ENCODE peak calls at places on chromosomes 2 and 18, in seven cellular contexts. One of them, this sample, is unnamed. For H3K27me3, the result is how much of the 10 kb centered on the place peaks cover.

GRCh38 chr2:235358981-235359471 is 134.8 kb upstream of the AGAP1 start:
- DNase-seq in colonic mucosa: no peak
- DNase-seq in psoas muscle: no peak
- DNase-seq in tibial artery: no peak
- DNase-seq in bronchial epithelial cell: peak
- DNase-seq in PC-9: peak
- DNase-seq in fibroblast of lung: peak
- DNase-seq in this sample: peak

GRCh38 chr2:108145551-108145950 is 94.2 kb upstream of the SULT1C3 start:
- DNase-seq in colonic mucosa: no peak
- DNase-seq in psoas muscle: no peak
- DNase-seq in tibial artery: no peak
- DNase-seq in bronchial epithelial cell: peak
- DNase-seq in PC-9: no peak
- DNase-seq in fibroblast of lung: peak
- DNase-seq in this sample: peak

GRCh38 chr2:217291259-217291658 is 431.4 kb upstream of the TNP1 start:
- DNase-seq in colonic mucosa: no peak
- DNase-seq in psoas muscle: no peak
- DNase-seq in tibial artery: no peak
- DNase-seq in bronchial epithelial cell: no peak
- DNase-seq in PC-9: peak
- DNase-seq in fibroblast of lung: no peak
- DNase-seq in this sample: no peak

GRCh38 chr2:48728827-48729226 is 26.7 kb downstream of the LHCGR start:
- DNase-seq in colonic mucosa: no peak
- DNase-seq in psoas muscle: no peak
- DNase-seq in tibial artery: no peak
- DNase-seq in bronchial epithelial cell: no peak
- DNase-seq in PC-9: no peak
- DNase-seq in fibroblast of lung: no peak
- DNase-seq in this sample: no peak

GRCh38 chr2:95023222-95023597 is 2.3 kb upstream of the MAL start:
- DNase-seq in colonic mucosa: no peak
- DNase-seq in psoas muscle: no peak
- DNase-seq in tibial artery: no peak
- DNase-seq in bronchial epithelial cell: no peak
- DNase-seq in PC-9: peak
- DNase-seq in fibroblast of lung: no peak
- DNase-seq in this sample: no peak

GRCh38 chr2:102057502-102058292 is 65.9 kb downstream of the IL1R2 start:
- DNase-seq in colonic mucosa: no peak
- DNase-seq in psoas muscle: no peak
- DNase-seq in tibial artery: no peak
- DNase-seq in bronchial epithelial cell: no peak
- DNase-seq in PC-9: no peak
- DNase-seq in fibroblast of lung: peak
- DNase-seq in this sample: no peak

GRCh38 chr2:234952270-234953115 is 676 bp downstream of the SH3BP4 start:
- DNase-seq in colonic mucosa: no peak
- DNase-seq in psoas muscle: no peak
- DNase-seq in tibial artery: peak
- DNase-seq in bronchial epithelial cell: no peak
- DNase-seq in PC-9: peak
- DNase-seq in fibroblast of lung: no peak
- DNase-seq in this sample: no peak

GRCh38 chr2:163266772-163267171 is 428.2 kb upstream of the KCNH7 start:
- DNase-seq in colonic mucosa: no peak
- DNase-seq in psoas muscle: no peak
- DNase-seq in tibial artery: no peak
- DNase-seq in bronchial epithelial cell: peak
- DNase-seq in PC-9: peak
- DNase-seq in fibroblast of lung: peak
- DNase-seq in this sample: peak

GRCh38 chr2:27051902-27052645 is 606 bp downstream of the AGBL5 start:
- DNase-seq in colonic mucosa: peak
- DNase-seq in psoas muscle: peak
- DNase-seq in tibial artery: peak
- DNase-seq in bronchial epithelial cell: peak
- DNase-seq in PC-9: no peak
- DNase-seq in fibroblast of lung: no peak
- DNase-seq in this sample: no peak

GRCh38 chr2:222672068-222672401 is 577 bp downstream of the MOGAT1 start:
- DNase-seq in colonic mucosa: no peak
- DNase-seq in psoas muscle: no peak
- DNase-seq in tibial artery: no peak
- DNase-seq in bronchial epithelial cell: peak
- DNase-seq in PC-9: no peak
- DNase-seq in fibroblast of lung: no peak
- DNase-seq in this sample: no peak

GRCh38 chr2:191030521-191031154 is 16.7 kb upstream of the STAT1 start:
- DNase-seq in colonic mucosa: peak
- DNase-seq in psoas muscle: no peak
- DNase-seq in tibial artery: no peak
- DNase-seq in bronchial epithelial cell: peak
- DNase-seq in PC-9: no peak
- DNase-seq in fibroblast of lung: peak
- DNase-seq in this sample: peak

GRCh38 chr18:3051718-3052410 is 38.9 kb upstream of the LPIN2 start:
- DNase-seq in colonic mucosa: peak
- DNase-seq in psoas muscle: no peak
- DNase-seq in tibial artery: no peak
- DNase-seq in bronchial epithelial cell: peak
- DNase-seq in PC-9: peak
- DNase-seq in fibroblast of lung: no peak
- DNase-seq in this sample: no peak

GRCh38 chr2:238162516-238163441 is 4.0 kb downstream of the ERFE start:
- DNase-seq in colonic mucosa: no peak
- DNase-seq in psoas muscle: peak
- DNase-seq in tibial artery: no peak
- DNase-seq in bronchial epithelial cell: no peak
- DNase-seq in PC-9: no peak
- DNase-seq in fibroblast of lung: peak
- DNase-seq in this sample: no peak

GRCh38 chr2:143525006-143525405 is 395.8 kb downstream of the ARHGAP15 start:
- DNase-seq in colonic mucosa: no peak
- DNase-seq in psoas muscle: no peak
- DNase-seq in tibial artery: no peak
- DNase-seq in bronchial epithelial cell: no peak
- DNase-seq in PC-9: no peak
- DNase-seq in fibroblast of lung: peak
- DNase-seq in this sample: peak

GRCh38 chr2:109028280-109028679 is 39.3 kb upstream of the EDAR start:
- DNase-seq in colonic mucosa: no peak
- DNase-seq in psoas muscle: no peak
- DNase-seq in tibial artery: no peak
- DNase-seq in bronchial epithelial cell: no peak
- DNase-seq in PC-9: no peak
- DNase-seq in fibroblast of lung: no peak
- DNase-seq in this sample: no peak

GRCh38 chr2:26034597-26035067 is 748 bp downstream of the RAB10 start:
- DNase-seq in colonic mucosa: peak
- DNase-seq in psoas muscle: no peak
- DNase-seq in tibial artery: no peak
- DNase-seq in bronchial epithelial cell: no peak
- DNase-seq in PC-9: no peak
- DNase-seq in fibroblast of lung: peak
- DNase-seq in this sample: no peak

GRCh38 chr2:232137748-232138147 is 176.2 kb downstream of the DIS3L2 start:
- DNase-seq in colonic mucosa: no peak
- DNase-seq in psoas muscle: no peak
- DNase-seq in tibial artery: no peak
- DNase-seq in bronchial epithelial cell: no peak
- DNase-seq in PC-9: no peak
- DNase-seq in fibroblast of lung: no peak
- DNase-seq in this sample: no peak

GRCh38 chr2:12304494-12305228 is 412.1 kb upstream of the TRIB2 start:
- DNase-seq in colonic mucosa: no peak
- DNase-seq in psoas muscle: no peak
- DNase-seq in tibial artery: no peak
- DNase-seq in bronchial epithelial cell: no peak
- DNase-seq in PC-9: no peak
- DNase-seq in fibroblast of lung: peak
- DNase-seq in this sample: no peak

GRCh38 chr2:205734436-205734835 is 52.1 kb downstream of the NRP2 start:
- DNase-seq in colonic mucosa: no peak
- DNase-seq in psoas muscle: no peak
- DNase-seq in tibial artery: no peak
- DNase-seq in bronchial epithelial cell: peak
- DNase-seq in PC-9: peak
- DNase-seq in fibroblast of lung: peak
- DNase-seq in this sample: peak

GRCh38 chr18:31931163-31931885 is 11.6 kb downstream of the TRAPPC8 start:
- DNase-seq in colonic mucosa: no peak
- DNase-seq in psoas muscle: no peak
- DNase-seq in tibial artery: no peak
- DNase-seq in bronchial epithelial cell: no peak
- DNase-seq in PC-9: no peak
- DNase-seq in fibroblast of lung: peak
- DNase-seq in this sample: peak

GRCh38 chr2:181741756-181742155 is 61.4 kb upstream of the NEUROD1 start:
- DNase-seq in colonic mucosa: no peak
- DNase-seq in psoas muscle: no peak
- DNase-seq in tibial artery: no peak
- DNase-seq in bronchial epithelial cell: peak
- DNase-seq in PC-9: no peak
- DNase-seq in fibroblast of lung: peak
- DNase-seq in this sample: no peak

GRCh38 chr2:77512521-77512920 is 9.7 kb downstream of the LRRTM4 start:
- DNase-seq in colonic mucosa: no peak
- DNase-seq in psoas muscle: no peak
- DNase-seq in tibial artery: no peak
- DNase-seq in bronchial epithelial cell: no peak
- DNase-seq in PC-9: no peak
- DNase-seq in fibroblast of lung: peak
- DNase-seq in this sample: no peak

GRCh38 chr2:63861220-63861822 is 19.6 kb downstream of the UGP2 start:
- DNase-seq in colonic mucosa: peak
- DNase-seq in psoas muscle: no peak
- DNase-seq in tibial artery: peak
- DNase-seq in bronchial epithelial cell: peak
- DNase-seq in PC-9: no peak
- DNase-seq in fibroblast of lung: peak
- DNase-seq in this sample: peak

GRCh38 chr2:33497177-33497787 is 20.8 kb downstream of the RASGRP3 start:
- DNase-seq in colonic mucosa: no peak
- DNase-seq in psoas muscle: no peak
- DNase-seq in tibial artery: no peak
- DNase-seq in bronchial epithelial cell: no peak
- DNase-seq in PC-9: no peak
- DNase-seq in fibroblast of lung: peak
- DNase-seq in this sample: no peak

GRCh38 chr2:191386938-191387536 is 141.8 kb downstream of the MYO1B start:
- DNase-seq in colonic mucosa: no peak
- DNase-seq in psoas muscle: no peak
- DNase-seq in tibial artery: no peak
- DNase-seq in bronchial epithelial cell: peak
- DNase-seq in PC-9: no peak
- DNase-seq in fibroblast of lung: peak
- DNase-seq in this sample: peak

GRCh38 chr2:160317113-160318099 is 117.3 kb upstream of the ITGB6 start:
- DNase-seq in colonic mucosa: no peak
- DNase-seq in psoas muscle: no peak
- DNase-seq in tibial artery: peak
- DNase-seq in bronchial epithelial cell: no peak
- DNase-seq in PC-9: no peak
- DNase-seq in fibroblast of lung: peak
- DNase-seq in this sample: no peak

GRCh38 chr18:50819027-50819726 is 639 bp downstream of the MRO start:
- DNase-seq in colonic mucosa: peak
- DNase-seq in psoas muscle: no peak
- DNase-seq in tibial artery: peak
- DNase-seq in bronchial epithelial cell: peak
- DNase-seq in PC-9: peak
- DNase-seq in fibroblast of lung: peak
- DNase-seq in this sample: no peak
- TF ChIP-seq CTCF in colonic mucosa: no peak
- TF ChIP-seq CTCF in psoas muscle: no peak
- TF ChIP-seq CTCF in tibial artery: no peak
- TF ChIP-seq CTCF in bronchial epithelial cell: no peak
- TF ChIP-seq CTCF in PC-9: no peak
- TF ChIP-seq CTCF in fibroblast of lung: peak
- TF ChIP-seq CTCF in this sample: peak

GRCh38 chr2:157684940-157685466 is 56.3 kb upstream of the ACVR1C start:
- DNase-seq in colonic mucosa: no peak
- DNase-seq in psoas muscle: no peak
- DNase-seq in tibial artery: no peak
- DNase-seq in bronchial epithelial cell: no peak
- DNase-seq in PC-9: no peak
- DNase-seq in fibroblast of lung: peak
- DNase-seq in this sample: no peak

GRCh38 chr2:157691131-157691530 is 62.5 kb upstream of the ACVR1C start:
- DNase-seq in colonic mucosa: no peak
- DNase-seq in psoas muscle: no peak
- DNase-seq in tibial artery: no peak
- DNase-seq in bronchial epithelial cell: no peak
- DNase-seq in PC-9: no peak
- DNase-seq in fibroblast of lung: peak
- DNase-seq in this sample: no peak

DNA sequence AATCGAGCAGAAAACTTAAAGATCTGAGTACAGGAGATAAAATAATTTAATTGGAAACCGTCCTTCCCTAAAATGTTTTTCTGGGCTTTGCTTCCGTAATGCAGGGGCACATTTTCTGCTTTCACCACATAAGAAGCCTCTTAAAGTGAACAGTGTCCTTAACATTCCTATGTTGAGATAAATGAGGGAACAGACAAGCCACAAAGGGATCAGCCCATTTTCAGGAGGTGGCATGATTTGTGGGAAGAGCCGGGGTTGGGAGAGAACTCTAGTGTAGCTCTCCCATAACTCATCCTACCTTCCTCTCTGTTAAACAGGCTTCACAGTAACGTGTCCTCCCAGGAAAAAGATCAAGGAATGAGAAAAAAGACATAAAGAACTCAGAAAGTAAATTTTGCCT is 56.9 kb upstream of the ACVR1C start:
- DNase-seq in colonic mucosa: no peak
- DNase-seq in psoas muscle: no peak
- DNase-seq in tibial artery: no peak
- DNase-seq in bronchial epithelial cell: no peak
- DNase-seq in PC-9: no peak
- DNase-seq in fibroblast of lung: no peak
- DNase-seq in this sample: no peak
- H3K27me3 ChIP-seq in colonic mucosa: under half
- H3K27me3 ChIP-seq in psoas muscle: under half
- H3K27me3 ChIP-seq in tibial artery: under half
- H3K27me3 ChIP-seq in bronchial epithelial cell: under half
- H3K27me3 ChIP-seq in PC-9: under half
- H3K27me3 ChIP-seq in fibroblast of lung: under half
- H3K27me3 ChIP-seq in this sample: under half

GRCh38 chr2:175309799-175310198 is 128.3 kb upstream of the ATP5MC3 start:
- DNase-seq in colonic mucosa: no peak
- DNase-seq in psoas muscle: no peak
- DNase-seq in tibial artery: no peak
- DNase-seq in bronchial epithelial cell: peak
- DNase-seq in PC-9: no peak
- DNase-seq in fibroblast of lung: peak
- DNase-seq in this sample: peak
- TF ChIP-seq CTCF in colonic mucosa: peak
- TF ChIP-seq CTCF in psoas muscle: peak
- TF ChIP-seq CTCF in tibial artery: no peak
- TF ChIP-seq CTCF in bronchial epithelial cell: peak
- TF ChIP-seq CTCF in PC-9: peak
- TF ChIP-seq CTCF in fibroblast of lung: peak
- TF ChIP-seq CTCF in this sample: peak

GRCh38 chr2:240810621-240811020 is 9.4 kb downstream of the KIF1A start:
- DNase-seq in colonic mucosa: no peak
- DNase-seq in psoas muscle: no peak
- DNase-seq in tibial artery: peak
- DNase-seq in bronchial epithelial cell: no peak
- DNase-seq in PC-9: no peak
- DNase-seq in fibroblast of lung: no peak
- DNase-seq in this sample: no peak
- H3K27me3 ChIP-seq in colonic mucosa: under half
- H3K27me3 ChIP-seq in psoas muscle: under half
- H3K27me3 ChIP-seq in tibial artery: under half
- H3K27me3 ChIP-seq in bronchial epithelial cell: under half
- H3K27me3 ChIP-seq in PC-9: half or more
- H3K27me3 ChIP-seq in fibroblast of lung: under half
- H3K27me3 ChIP-seq in this sample: under half

This sample was measured in brain microvascular endothelial cell.